ENCODE peak calls at places on chromosomes 5 and 9, in four cellular contexts. B is H1, N is GM12878, T is HepG2. A is an unnamed sample.

GRCh38 chr9:30796806-30797205 is 1587.6 kb upstream of the ACO1 start:
- DNase-seq in B (no peak), N (no peak), T (no peak), A (no peak)

GRCh38 chr5:136080483-136081180 is 51.8 kb downstream of the TGFBI start:
- DNase-seq in B (peak; percentile 72), N (peak; percentile 82), T (no peak), A (peak; percentile 87)

GRCh38 chr9:137757613-137758029 is 120.0 kb upstream of the CACNA1B start:
- DNase-seq in B (no peak), N (peak; percentile 69), T (no peak), A (no peak)

GRCh38 chr9:135515083-135515511 is 6.1 kb upstream of the LCN1 start:
- DNase-seq in B (no peak), N (no peak), T (no peak), A (no peak)

GRCh38 chr5:171275822-171276544 is 33.1 kb upstream of the TLX3 start:
- DNase-seq in B (no peak), N (no peak), T (no peak), A (no peak)

GRCh38 chr5:111950660-111951059 is 193.7 kb upstream of the NREP start:
- DNase-seq in B (no peak), N (no peak), T (no peak), A (no peak)

GRCh38 chr9:92247296-92247695 is 46.2 kb downstream of the IARS1 start:
- DNase-seq in B (no peak), N (no peak), T (no peak), A (no peak)

GRCh38 chr5:113510836-113511451 is 2.5 kb upstream of the YTHDC2 start:
- DNase-seq in B (no peak), N (no peak), T (peak; percentile 50), A (no peak)

GRCh38 chr5:139342423-139342723 is 719 bp downstream of the PAIP2 start:
- DNase-seq in B (no peak), N (no peak), T (no peak), A (no peak)

GRCh38 chr9:133331641-133332380 is 4.2 kb downstream of the SURF6 start:
- DNase-seq in B (no peak), N (no peak), T (no peak), A (no peak)

GRCh38 chr5:54718647-54719046 is 201.1 kb downstream of the SNX18 start:
- DNase-seq in B (no peak), N (no peak), T (no peak), A (no peak)

GRCh38 chr9:125679597-125680189 is 27.3 kb downstream of the MAPKAP1 start:
- DNase-seq in B (no peak), N (no peak), T (no peak), A (no peak)

GRCh38 chr9:116812231-116813028 is 125.3 kb downstream of the TRIM32 start:
- DNase-seq in B (no peak), N (no peak), T (no peak), A (no peak)

GRCh38 chr5:91556-92263 is at the start of gene PLEKHG4B:
- DNase-seq in B (peak; percentile 96), N (no peak), T (no peak), A (no peak)

GRCh38 chr5:14272548-14273205 is 129.5 kb downstream of the TRIO start:
- DNase-seq in B (no peak), N (no peak), T (no peak), A (no peak)

GRCh38 chr5:142808778-142809606 is 38.8 kb downstream of the ARHGAP26 start:
- DNase-seq in B (no peak), N (no peak), T (no peak), A (no peak)

GRCh38 chr9:133703571-133704399 is 34.4 kb downstream of the SARDH start:
- DNase-seq in B (no peak), N (no peak), T (no peak), A (no peak)

GRCh38 chr9:12680757-12681156 is 12.4 kb upstream of the TYRP1 start:
- DNase-seq in B (no peak), N (no peak), T (no peak), A (no peak)

GRCh38 chr5:167057665-167058064 is 1233.8 kb upstream of the WWC1 start:
- DNase-seq in B (no peak), N (no peak), T (no peak), A (no peak)

GRCh38 chr9:134418354-134418753 is 92.1 kb downstream of the RXRA start:
- DNase-seq in B (no peak), N (no peak), T (no peak), A (no peak)

GRCh38 chr9:35757527-35758275 is 3.6 kb upstream of the MSMP start:
- DNase-seq in B (no peak), N (no peak), T (peak; percentile 35), A (peak; percentile 41)

GRCh38 chr5:9653811-9654210 is 23.7 kb upstream of the TAS2R1 start:
- DNase-seq in B (no peak), N (no peak), T (no peak), A (no peak)

GRCh38 chr9:37414503-37414943 is 8.0 kb upstream of the GRHPR start:
- DNase-seq in B (no peak), N (no peak), T (no peak), A (no peak)

GRCh38 chr9:24502548-24502947 is 43.1 kb downstream of the IZUMO3 start:
- DNase-seq in B (no peak), N (no peak), T (no peak), A (no peak)

GRCh38 chr5:148523139-148523538 is 131.2 kb downstream of the HTR4 start:
- DNase-seq in B (peak; percentile 50), N (no peak), T (no peak), A (no peak)

GRCh38 chr9:27205198-27205597 is 91.8 kb downstream of the EQTN start:
- DNase-seq in B (no peak), N (no peak), T (no peak), A (no peak)

GRCh38 chr5:157345067-157345466 is 79.1 kb downstream of the CYFIP2 start:
- DNase-seq in B (no peak), N (no peak), T (no peak), A (no peak)

GRCh38 chr5:108590799-108591198 is 156.9 kb upstream of the FER start:
- DNase-seq in B (no peak), N (no peak), T (no peak), A (no peak)

GRCh38 chr5:172763120-172763464 is 7.9 kb downstream of the DUSP1 start:
- DNase-seq in B (no peak), N (no peak), T (no peak), A (no peak)

GRCh38 chr5:143629871-143630658 is 181.9 kb upstream of the HMHB1 start:
- DNase-seq in B (no peak), N (no peak), T (peak; percentile 80), A (no peak)

GRCh38 chr5:81007637-81008027 is 47.5 kb downstream of the RASGRF2 start:
- DNase-seq in B (no peak), N (no peak), T (no peak), A (no peak)

GRCh38 chr5:179986328-179986727 is 78.6 kb upstream of the TBC1D9B start:
- DNase-seq in B (no peak), N (no peak), T (no peak), A (peak; percentile 29)

DNA sequence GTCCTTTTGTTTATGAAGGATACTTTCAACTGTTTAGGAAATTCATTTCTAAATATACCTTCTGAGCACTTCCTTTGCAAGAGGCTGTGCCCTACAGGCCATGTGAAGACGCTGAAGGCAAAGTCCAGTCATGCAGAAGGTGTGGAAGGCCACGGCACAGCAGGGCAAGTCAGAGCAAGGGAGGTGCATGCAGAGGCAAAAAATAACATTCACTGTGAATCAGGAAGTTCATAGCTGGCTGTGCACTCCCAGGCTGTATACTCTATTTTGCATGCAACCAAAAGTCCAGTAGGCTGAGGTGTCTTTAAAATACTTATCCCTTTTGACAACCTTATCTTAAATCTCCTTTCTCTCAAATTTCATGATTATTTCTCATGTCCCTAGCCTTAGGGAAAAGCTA is 50.3 kb downstream of the GNAQ start:
- DNase-seq in B (no peak), N (no peak), T (no peak), A (peak; percentile 56)
- TF ChIP-seq ATF2 in B (no peak), N (no peak), T (no peak), A (no peak)

GRCh38 chr5:151642472-151643140 is 44.1 kb downstream of the SPARC start:
- DNase-seq in B (no peak), N (no peak), T (no peak), A (no peak)

GRCh38 chr5:151646334-151646733 is 40.4 kb downstream of the SPARC start:
- DNase-seq in B (no peak), N (no peak), T (no peak), A (no peak)

GRCh38 chr5:151648089-151648488 is 38.6 kb downstream of the SPARC start:
- DNase-seq in B (no peak), N (no peak), T (no peak), A (no peak)

GRCh38 chr5:151647320-151647861 is 39.3 kb downstream of the SPARC start:
- DNase-seq in B (no peak), N (no peak), T (no peak), A (no peak)

DNA sequence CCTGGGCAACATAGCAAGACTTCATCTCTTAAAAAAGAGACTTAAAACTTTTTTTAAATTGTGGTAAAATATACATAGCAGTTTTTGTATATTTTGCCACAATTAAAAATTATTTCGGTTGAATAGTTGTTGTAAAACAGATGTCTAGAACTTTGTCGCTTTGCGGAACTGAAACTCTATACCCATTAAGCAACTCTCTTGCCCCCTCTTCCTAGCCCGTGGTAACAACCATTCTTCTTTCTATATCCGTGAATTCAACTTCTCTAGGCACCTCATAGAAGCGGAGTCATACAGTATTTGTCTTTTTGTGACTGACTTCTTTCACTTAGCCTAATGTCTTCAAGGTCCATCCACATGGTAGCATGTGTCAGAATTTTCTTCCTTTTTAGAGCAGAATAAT is 43.3 kb downstream of the SPARC start:
- DNase-seq in B (no peak), N (no peak), T (no peak), A (no peak)
- TF ChIP-seq HDAC6 in B (no peak), N (no peak), T (no peak), A (no peak)

GRCh38 chr9:91025856-91026255 is 224.2 kb downstream of the SYK start:
- DNase-seq in B (no peak), N (no peak), T (no peak), A (no peak)
- TF ChIP-seq ATF2 in B (no peak), N (no peak), T (no peak), A (no peak)

GRCh38 chr9:131732061-131732526 is 7.8 kb downstream of the RAPGEF1 start:
- DNase-seq in B (no peak), N (no peak), T (peak; percentile 59), A (no peak)

GRCh38 chr9:131734165-131734610 is 5.7 kb downstream of the RAPGEF1 start:
- DNase-seq in B (no peak), N (no peak), T (no peak), A (no peak)

GRCh38 chr9:131733601-131734061 is 6.2 kb downstream of the RAPGEF1 start:
- DNase-seq in B (no peak), N (no peak), T (no peak), A (peak; percentile 55)

GRCh38 chr9:131731237-131731995 is 8.5 kb downstream of the RAPGEF1 start:
- DNase-seq in B (no peak), N (no peak), T (peak; percentile 71), A (no peak)

GRCh38 chr9:131732636-131733340 is 7.1 kb downstream of the RAPGEF1 start:
- DNase-seq in B (no peak), N (no peak), T (no peak), A (no peak)
- TF ChIP-seq HDAC6 in B (no peak), N (no peak), T (no peak), A (no peak)

GRCh38 chr9:128503870-128504269 is 649 bp upstream of the GLE1 start:
- DNase-seq in B (no peak), N (no peak), T (no peak), A (peak; percentile 54)
- TF ChIP-seq ATF2 in B (no peak), N (no peak), T (no peak), A (no peak)

GRCh38 chr5:38948501-38948900 is 102.7 kb downstream of the OSMR start:
- DNase-seq in B (no peak), N (no peak), T (no peak), A (no peak)
- TF ChIP-seq HDAC6 in B (no peak), N (no peak), T (no peak), A (no peak)

GRCh38 chr9:79574716-79575242 is 3.0 kb downstream of the TLE4 start:
- DNase-seq in B (no peak), N (no peak), T (no peak), A (no peak)
- TF ChIP-seq ATF2 in B (no peak), N (no peak), T (no peak), A (no peak)